ENCODE peak calls at places on chromosomes 5 and 9, in six cellular contexts. T, N, U, F, X and G are unnamed samples.

GRCh38 chr5:15585826-15586591 is 86.0 kb downstream of the FBXL7 start:
- DNase-seq in T (no peak), N (no peak), U (no peak), F (no peak), X (no peak), G (no peak)

GRCh38 chr5:139137703-139138102 is 60.5 kb downstream of the SIL1 start:
- DNase-seq in T (peak), N (peak), U (no peak), F (no peak), X (no peak), G (no peak)

GRCh38 chr5:147887026-147887627 is 8.6 kb downstream of the SCGB3A2 start:
- DNase-seq in T (peak), N (peak), U (no peak), F (no peak), X (peak), G (no peak)

GRCh38 chr9:136257381-136258298 is 12.0 kb upstream of the QSOX2 start:
- DNase-seq in T (no peak), N (no peak), U (no peak), F (no peak), X (no peak), G (no peak)

GRCh38 chr9:73714294-73714693 is 562.6 kb downstream of the ANXA1 start:
- DNase-seq in T (peak), N (no peak), U (no peak), F (no peak), X (no peak), G (no peak)

GRCh38 chr9:115237383-115238087 is 119.6 kb upstream of the TNC start:
- DNase-seq in T (peak), N (no peak), U (no peak), F (no peak), X (no peak), G (no peak)

GRCh38 chr5:176366575-176366894 is 1.2 kb downstream of the ARL10 start:
- DNase-seq in T (no peak), N (no peak), U (no peak), F (no peak), X (no peak), G (no peak)

GRCh38 chr5:157157492-157157891 is 8.6 kb downstream of the GARIN3 start:
- DNase-seq in T (no peak), N (no peak), U (no peak), F (no peak), X (no peak), G (no peak)

GRCh38 chr5:121525731-121526130 is 326.0 kb upstream of the FTMT start:
- DNase-seq in T (peak), N (no peak), U (no peak), F (no peak), X (no peak), G (no peak)

GRCh38 chr9:95696701-95697100 is 178.8 kb upstream of the ERCC6L2 start:
- DNase-seq in T (no peak), N (peak), U (no peak), F (no peak), X (no peak), G (no peak)

GRCh38 chr9:126158591-126159519 is 167.8 kb upstream of the MVB12B start:
- DNase-seq in T (no peak), N (no peak), U (no peak), F (no peak), X (no peak), G (no peak)

GRCh38 chr5:82734291-82734690 is 342.9 kb downstream of the TMEM167A start:
- DNase-seq in T (peak), N (no peak), U (no peak), F (no peak), X (no peak), G (no peak)

GRCh38 chr5:54754420-54754819 is 231.0 kb downstream of the ESM1 start:
- DNase-seq in T (no peak), N (no peak), U (no peak), F (no peak), X (no peak), G (no peak)

GRCh38 chr5:98096155-98096554 is 677.3 kb upstream of the RGMB start:
- DNase-seq in T (peak), N (no peak), U (no peak), F (no peak), X (no peak), G (no peak)

GRCh38 chr5:149130121-149130931 is 11.0 kb upstream of the ABLIM3 start:
- DNase-seq in T (peak), N (no peak), U (no peak), F (no peak), X (no peak), G (no peak)

GRCh38 chr5:136182618-136183017 is 10.3 kb downstream of the SMIM32 start:
- DNase-seq in T (peak), N (no peak), U (no peak), F (no peak), X (no peak), G (no peak)

GRCh38 chr5:67971223-67971830 is 244.2 kb upstream of the PIK3R1 start:
- DNase-seq in T (peak), N (no peak), U (peak), F (no peak), X (no peak), G (no peak)

GRCh38 chr9:131799177-131799823 is 59.4 kb upstream of the RAPGEF1 start:
- DNase-seq in T (peak), N (no peak), U (peak), F (no peak), X (peak), G (no peak)

GRCh38 chr9:104931256-104931655 is 3.3 kb upstream of the ABCA1 start:
- DNase-seq in T (no peak), N (no peak), U (no peak), F (no peak), X (no peak), G (no peak)

GRCh38 chr9:127174386-127175318 is 52.2 kb upstream of the ANGPTL2 start:
- DNase-seq in T (no peak), N (no peak), U (peak), F (no peak), X (no peak), G (peak)

GRCh38 chr5:10699281-10699874 is 61.7 kb downstream of the DAP start:
- DNase-seq in T (no peak), N (no peak), U (no peak), F (no peak), X (no peak), G (no peak)

GRCh38 chr9:32578976-32579375 is 6.0 kb upstream of the NDUFB6 start:
- DNase-seq in T (no peak), N (no peak), U (no peak), F (no peak), X (no peak), G (no peak)

GRCh38 chr9:127598839-127599549 is 13.1 kb upstream of the STXBP1 start:
- DNase-seq in T (no peak), N (peak), U (no peak), F (no peak), X (no peak), G (no peak)

GRCh38 chr9:120236596-120236995 is 343.4 kb downstream of the CDK5RAP2 start:
- DNase-seq in T (no peak), N (no peak), U (no peak), F (no peak), X (no peak), G (no peak)

GRCh38 chr5:31811210-31811609 is 172.3 kb downstream of the PDZD2 start:
- DNase-seq in T (peak), N (no peak), U (no peak), F (no peak), X (no peak), G (no peak)

GRCh38 chr9:121857941-121858340 is 206.5 kb downstream of the DAB2IP start:
- DNase-seq in T (no peak), N (peak), U (peak), F (no peak), X (no peak), G (peak)

GRCh38 chr5:8730194-8730593 is 815.7 kb downstream of the SEMA5A start:
- DNase-seq in T (peak), N (no peak), U (no peak), F (no peak), X (no peak), G (no peak)